ENCODE peak calls at places on chromosomes 12 and 14, in four cellular contexts. X, T, P and Z are unnamed samples.

GRCh38 chr14:83838221-83838620 is 1691.7 kb upstream of the FLRT2 start:
- DNase-seq in P (no peak), X (peak; percentile 38), T (no peak), Z (no peak)

GRCh38 chr12:52058631-52059324 is 7.5 kb downstream of the NR4A1 start:
- DNase-seq in T (no peak), X (peak; percentile 64), P (no peak), Z (no peak)

GRCh38 chr14:73173092-73173735 is 36.9 kb downstream of the PSEN1 start:
- DNase-seq in T (peak; percentile 6), P (no peak), X (peak; percentile 57), Z (peak; percentile 4)

GRCh38 chr14:44898547-44898946 is 63.2 kb downstream of the KLHL28 start:
- DNase-seq in X (peak; percentile 51), P (no peak), T (no peak), Z (no peak)

GRCh38 chr14:76955575-76956252 is 72.8 kb downstream of the IRF2BPL start:
- DNase-seq in X (peak; percentile 96), T (no peak), P (no peak), Z (peak; percentile 50)

GRCh38 chr12:8156845-8157244 is at the start of gene ZNF705A:
- DNase-seq in P (no peak), X (peak; percentile 73), T (no peak), Z (no peak)

GRCh38 chr12:43009307-43009706 is 419.8 kb upstream of the PRICKLE1 start:
- DNase-seq in X (no peak), P (no peak), T (no peak), Z (no peak)

GRCh38 chr12:128690641-128691040 is 133.1 kb downstream of the SLC15A4 start:
- DNase-seq in P (no peak), X (no peak), T (no peak), Z (no peak)

GRCh38 chr14:51620036-51620435 is 31.7 kb upstream of the FRMD6 start:
- DNase-seq in X (no peak), T (no peak), P (no peak), Z (no peak)

GRCh38 chr12:51192284-51192671 is 19.3 kb upstream of the TFCP2 start:
- DNase-seq in T (no peak), P (no peak), X (no peak), Z (no peak)

GRCh38 chr12:105882404-105882803 is 256.4 kb downstream of the NUAK1 start:
- DNase-seq in X (peak; percentile 16), T (no peak), P (no peak), Z (no peak)

GRCh38 chr12:50551866-50552265 is 47.1 kb downstream of the DIP2B start:
- DNase-seq in X (no peak), P (no peak), T (no peak), Z (no peak)

GRCh38 chr14:106518054-106518943 is 991.9 kb downstream of the TMEM121 start:
- DNase-seq in P (no peak), T (no peak), X (no peak), Z (peak; percentile 40)

GRCh38 chr12:31118831-31119530 is 45.3 kb downstream of the DDX11 start:
- DNase-seq in T (peak; percentile 62), X (no peak), P (no peak), Z (no peak)

GRCh38 chr12:31752450-31752849 is 23.6 kb upstream of the AMN1 start:
- DNase-seq in X (no peak), P (no peak), T (no peak), Z (no peak)

GRCh38 chr14:71753126-71753830 is 179.0 kb upstream of the RGS6 start:
- DNase-seq in T (peak; percentile 72), X (peak; percentile 79), P (peak; percentile 81), Z (peak; percentile 87)

GRCh38 chr12:5586201-5586600 is 154.3 kb downstream of the NTF3 start:
- DNase-seq in X (peak; percentile 59), T (no peak), P (no peak), Z (peak; percentile 78)

GRCh38 chr12:71589478-71589881 is 74.2 kb downstream of the ZFC3H1 start:
- DNase-seq in T (no peak), X (no peak), P (no peak), Z (no peak)

GRCh38 chr12:125185740-125186470 is 120.7 kb downstream of the AACS start:
- DNase-seq in P (no peak), T (peak; percentile 88), X (peak; percentile 67), Z (peak; percentile 52)

GRCh38 chr14:81402123-81402495 is 2.0 kb upstream of the STON2 start:
- DNase-seq in T (no peak), P (no peak), X (no peak), Z (no peak)

GRCh38 chr12:643478-644292 is 19.6 kb downstream of the NINJ2 start:
- DNase-seq in X (no peak), T (no peak), P (no peak), Z (no peak)

GRCh38 chr12:93819048-93819491 is 141.9 kb downstream of the CRADD start:
- DNase-seq in T (no peak), X (peak; percentile 85), P (no peak), Z (no peak)

GRCh38 chr12:32981139-32981538 is 84.6 kb upstream of the PKP2 start:
- DNase-seq in T (no peak), X (no peak), P (no peak), Z (no peak)

GRCh38 chr14:65134651-65135579 is 32.6 kb upstream of the MAX start:
- DNase-seq in P (no peak), X (no peak), T (no peak), Z (no peak)

GRCh38 chr14:28785096-28785952 is 18.7 kb downstream of the FOXG1 start:
- DNase-seq in T (no peak), P (no peak), X (no peak), Z (no peak)
- H2BK12ac ChIP-seq in T (no peak overlapping the region), P (peak overlapping the region; percentile 65), X (no peak overlapping the region), Z (no peak overlapping the region)

DNA sequence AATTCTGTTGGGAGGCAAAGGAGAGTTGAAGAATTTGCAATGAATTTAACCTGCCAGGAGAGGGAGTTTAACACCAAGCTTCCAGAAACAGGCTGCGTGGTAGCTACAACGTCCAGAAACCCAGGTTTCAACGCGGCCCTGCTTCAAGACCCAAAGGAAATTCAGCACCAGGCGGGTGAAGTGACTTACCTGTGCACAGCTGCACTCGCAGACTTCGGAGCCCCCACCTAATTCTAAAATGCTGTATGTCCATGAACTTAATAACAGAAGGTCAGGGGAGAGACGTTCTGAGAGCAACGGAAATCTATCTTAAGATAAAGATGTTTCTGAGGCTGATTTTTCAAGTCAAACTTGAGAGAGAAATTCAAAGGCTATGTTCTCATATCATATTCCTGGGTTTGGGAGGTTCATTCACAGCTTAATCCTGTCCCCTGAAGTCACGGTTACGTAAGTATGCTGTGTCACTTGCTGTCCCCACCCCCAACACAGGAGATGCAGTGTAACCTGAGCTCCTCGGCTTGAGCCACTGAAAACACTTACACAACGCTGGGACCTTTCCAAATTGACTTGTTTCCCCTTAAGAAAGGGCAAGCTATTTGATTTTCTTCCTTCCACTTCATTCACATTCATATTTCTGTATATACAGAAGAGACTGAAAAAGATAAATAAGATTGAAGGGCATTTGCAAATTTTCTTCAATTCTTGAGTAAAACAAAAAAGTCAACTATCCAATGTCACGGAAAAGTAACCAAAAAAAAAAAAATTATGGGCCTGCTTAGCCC is 22.7 kb downstream of the CLIP1 start:
- DNase-seq in X (peak; percentile 91), T (peak; percentile 63), P (no peak), Z (peak; percentile 78)
- H3K4me3 ChIP-seq in X (peak overlapping the region; percentile 63), T (no peak overlapping the region), P (no peak overlapping the region), Z (no peak overlapping the region)

GRCh38 chr14:92153581-92153980 is 31.8 kb downstream of the CPSF2 start:
- DNase-seq in X (no peak), T (no peak), P (no peak), Z (no peak)

DNA sequence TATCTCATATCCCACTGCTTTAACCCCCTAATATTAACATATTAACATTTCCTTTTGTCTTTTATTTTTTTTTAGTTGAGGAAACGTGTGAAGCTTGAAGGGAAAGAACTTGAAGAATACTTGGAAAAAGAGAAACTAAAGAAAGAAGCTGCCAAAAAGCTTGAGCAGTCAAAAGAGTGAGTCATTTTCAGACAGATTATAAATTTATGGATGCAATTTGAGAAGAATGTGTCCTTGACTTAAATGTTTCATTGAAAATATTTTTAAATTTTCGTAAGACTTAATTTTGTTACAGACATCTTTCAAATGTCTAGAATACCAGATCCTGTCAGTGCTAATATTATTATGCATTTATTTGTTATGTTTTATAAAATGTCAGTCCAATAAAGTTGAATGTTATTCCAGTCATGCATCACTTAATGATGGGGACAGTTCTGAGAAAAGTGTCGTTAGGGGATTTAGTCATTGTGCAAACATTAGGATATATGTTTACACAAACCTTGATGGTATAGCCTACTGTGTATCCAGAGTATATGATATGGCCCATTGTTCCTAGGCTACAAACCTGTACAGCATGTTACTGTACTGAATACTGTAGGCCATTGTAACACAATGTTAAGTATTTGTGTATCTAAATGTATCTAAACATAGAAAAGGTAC is 32.6 kb downstream of the CPSF2 start:
- DNase-seq in T (no peak), X (no peak), P (no peak), Z (no peak)
- H2BK12ac ChIP-seq in T (no peak overlapping the region), X (no peak overlapping the region), P (no peak overlapping the region), Z (no peak overlapping the region)

GRCh38 chr14:105091335-105092123 is 26.3 kb upstream of the GPR132 start:
- DNase-seq in P (no peak), T (no peak), X (no peak), Z (peak; percentile 41)
- H3K4me3 ChIP-seq in P (no peak overlapping the region), T (no peak overlapping the region), X (no peak overlapping the region), Z (no peak overlapping the region)

GRCh38 chr12:132904718-132905328 is 17.4 kb upstream of the CHFR start:
- DNase-seq in T (peak; percentile 30), X (peak; percentile 26), P (peak; percentile 75), Z (peak; percentile 70)
- H2BK12ac ChIP-seq in T (no peak overlapping the region), X (no peak overlapping the region), P (no peak overlapping the region), Z (no peak overlapping the region)